ENCODE peak calls at places on chromosomes 6 and 20, in six cellular contexts. One of them, this sample, is unnamed.

GRCh38 chr6:156953478-156954146 is 176.4 kb downstream of the ARID1B start:
- DNase-seq in GM12878: no peak
- DNase-seq in HepG2: peak
- DNase-seq in H1: no peak
- DNase-seq in GM12891: no peak
- DNase-seq in SK-N-SH: peak
- DNase-seq in this sample: no peak

GRCh38 chr6:157494132-157494705 is 113.2 kb downstream of the ZDHHC14 start:
- DNase-seq in GM12891: no peak
- DNase-seq in GM12878: no peak
- DNase-seq in SK-N-SH: no peak
- DNase-seq in H1: no peak
- DNase-seq in HepG2: no peak
- DNase-seq in this sample: no peak

GRCh38 chr6:148878683-148879082 is 131.9 kb downstream of the UST start:
- DNase-seq in SK-N-SH: no peak
- DNase-seq in HepG2: no peak
- DNase-seq in H1: no peak
- DNase-seq in GM12878: no peak
- DNase-seq in GM12891: no peak
- DNase-seq in this sample: no peak

GRCh38 chr6:12605888-12606345 is 110.7 kb upstream of the PHACTR1 start:
- DNase-seq in GM12878: peak
- DNase-seq in SK-N-SH: peak
- DNase-seq in H1: no peak
- DNase-seq in GM12891: no peak
- DNase-seq in HepG2: peak
- DNase-seq in this sample: no peak

GRCh38 chr20:3925899-3926638 is 36.9 kb downstream of the PANK2 start:
- DNase-seq in GM12891: no peak
- DNase-seq in HepG2: no peak
- DNase-seq in GM12878: no peak
- DNase-seq in H1: no peak
- DNase-seq in SK-N-SH: no peak
- DNase-seq in this sample: no peak

GRCh38 chr6:148525453-148525852 is 182.8 kb downstream of the SASH1 start:
- DNase-seq in SK-N-SH: no peak
- DNase-seq in HepG2: no peak
- DNase-seq in GM12878: no peak
- DNase-seq in H1: no peak
- DNase-seq in GM12891: no peak
- DNase-seq in this sample: no peak

GRCh38 chr6:11527274-11527870 is 10.2 kb upstream of the TMEM170B start:
- DNase-seq in H1: no peak
- DNase-seq in SK-N-SH: no peak
- DNase-seq in HepG2: no peak
- DNase-seq in GM12878: no peak
- DNase-seq in GM12891: no peak
- DNase-seq in this sample: no peak

GRCh38 chr6:163583558-163583957 is 169.0 kb downstream of the QKI start:
- DNase-seq in HepG2: peak
- DNase-seq in H1: no peak
- DNase-seq in SK-N-SH: no peak
- DNase-seq in GM12891: no peak
- DNase-seq in GM12878: no peak
- DNase-seq in this sample: no peak

GRCh38 chr6:17589402-17590116 is 10.5 kb upstream of the FAM8A1 start:
- DNase-seq in GM12891: no peak
- DNase-seq in HepG2: peak
- DNase-seq in SK-N-SH: no peak
- DNase-seq in GM12878: no peak
- DNase-seq in H1: no peak
- DNase-seq in this sample: no peak

GRCh38 chr6:111810321-111811235 is 62.7 kb downstream of the FYN start:
- DNase-seq in SK-N-SH: no peak
- DNase-seq in GM12891: no peak
- DNase-seq in HepG2: no peak
- DNase-seq in GM12878: no peak
- DNase-seq in H1: no peak
- DNase-seq in this sample: no peak

GRCh38 chr20:4022386-4023350 is 7.3 kb upstream of the RNF24 start:
- DNase-seq in HepG2: no peak
- DNase-seq in H1: no peak
- DNase-seq in SK-N-SH: no peak
- DNase-seq in GM12878: no peak
- DNase-seq in GM12891: no peak
- DNase-seq in this sample: no peak

GRCh38 chr6:4512101-4512500 is 264.1 kb upstream of the CDYL start:
- DNase-seq in H1: no peak
- DNase-seq in GM12891: no peak
- DNase-seq in SK-N-SH: no peak
- DNase-seq in GM12878: no peak
- DNase-seq in HepG2: no peak
- DNase-seq in this sample: no peak

GRCh38 chr6:56851104-56851503 is 103.8 kb upstream of the BEND6 start:
- DNase-seq in GM12878: no peak
- DNase-seq in H1: no peak
- DNase-seq in SK-N-SH: peak
- DNase-seq in HepG2: no peak
- DNase-seq in GM12891: no peak
- DNase-seq in this sample: no peak

GRCh38 chr6:167872538-167873210 is 46.0 kb downstream of the AFDN start:
- DNase-seq in GM12878: no peak
- DNase-seq in SK-N-SH: no peak
- DNase-seq in GM12891: no peak
- DNase-seq in HepG2: no peak
- DNase-seq in H1: no peak
- DNase-seq in this sample: no peak

GRCh38 chr6:37142047-37142614 is 27.8 kb upstream of the PIM1 start:
- DNase-seq in GM12878: no peak
- DNase-seq in SK-N-SH: no peak
- DNase-seq in HepG2: no peak
- DNase-seq in GM12891: no peak
- DNase-seq in H1: no peak
- DNase-seq in this sample: no peak
- TF ChIP-seq TAF1 in GM12878: no peak
- TF ChIP-seq TAF1 in SK-N-SH: no peak
- TF ChIP-seq TAF1 in HepG2: no peak
- TF ChIP-seq TAF1 in GM12891: no peak
- TF ChIP-seq TAF1 in H1: no peak
- TF ChIP-seq TAF1 in this sample: no peak

DNA sequence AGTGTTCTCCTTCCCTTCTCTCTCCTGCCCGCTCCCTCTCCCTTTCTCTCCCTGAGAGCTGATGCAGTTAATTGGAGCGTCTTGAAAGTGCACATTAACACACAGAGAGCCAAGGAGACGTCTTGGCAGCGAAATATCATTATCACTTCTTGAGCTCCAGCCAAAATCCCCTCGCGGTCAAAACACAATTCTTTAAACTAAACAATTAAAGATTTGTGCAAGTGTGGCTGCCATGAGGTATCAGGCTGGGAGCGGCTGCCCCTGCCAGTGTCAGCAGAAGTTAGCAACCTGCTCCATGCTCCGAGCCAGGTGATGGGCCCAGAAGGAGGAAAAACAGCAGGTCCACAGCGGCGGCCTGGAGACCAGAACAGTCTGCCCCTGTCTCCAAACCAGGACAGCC is 100.9 kb upstream of the FOXP4 start:
- DNase-seq in GM12891: no peak
- DNase-seq in H1: no peak
- DNase-seq in HepG2: no peak
- DNase-seq in SK-N-SH: no peak
- DNase-seq in GM12878: no peak
- DNase-seq in this sample: no peak
- TF ChIP-seq POLR2AphosphoS5 in GM12891: no peak
- TF ChIP-seq POLR2AphosphoS5 in H1: no peak
- TF ChIP-seq POLR2AphosphoS5 in HepG2: no peak
- TF ChIP-seq POLR2AphosphoS5 in SK-N-SH: no peak
- TF ChIP-seq POLR2AphosphoS5 in GM12878: no peak
- TF ChIP-seq POLR2AphosphoS5 in this sample: no peak

GRCh38 chr6:83265384-83265783 is 72.2 kb downstream of the RWDD2A start:
- DNase-seq in H1: no peak
- DNase-seq in SK-N-SH: no peak
- DNase-seq in HepG2: no peak
- DNase-seq in GM12891: no peak
- DNase-seq in GM12878: no peak
- DNase-seq in this sample: no peak
- TF ChIP-seq TAF1 in H1: no peak
- TF ChIP-seq TAF1 in SK-N-SH: no peak
- TF ChIP-seq TAF1 in HepG2: no peak
- TF ChIP-seq TAF1 in GM12891: no peak
- TF ChIP-seq TAF1 in GM12878: no peak
- TF ChIP-seq TAF1 in this sample: no peak

GRCh38 chr6:39821739-39822532 is 29.8 kb downstream of the DAAM2 start:
- DNase-seq in GM12891: no peak
- DNase-seq in SK-N-SH: no peak
- DNase-seq in GM12878: no peak
- DNase-seq in H1: no peak
- DNase-seq in HepG2: no peak
- DNase-seq in this sample: no peak

GRCh38 chr6:39821014-39821738 is 29.0 kb downstream of the DAAM2 start:
- DNase-seq in GM12878: no peak
- DNase-seq in HepG2: no peak
- DNase-seq in SK-N-SH: no peak
- DNase-seq in H1: no peak
- DNase-seq in GM12891: no peak
- DNase-seq in this sample: no peak

GRCh38 chr6:39819226-39819625 is 27.1 kb downstream of the DAAM2 start:
- DNase-seq in GM12891: no peak
- DNase-seq in HepG2: no peak
- DNase-seq in H1: no peak
- DNase-seq in GM12878: no peak
- DNase-seq in SK-N-SH: no peak
- DNase-seq in this sample: no peak

GRCh38 chr6:39819676-39820075 is 27.5 kb downstream of the DAAM2 start:
- DNase-seq in GM12878: no peak
- DNase-seq in GM12891: no peak
- DNase-seq in H1: no peak
- DNase-seq in HepG2: no peak
- DNase-seq in SK-N-SH: no peak
- DNase-seq in this sample: no peak

DNA sequence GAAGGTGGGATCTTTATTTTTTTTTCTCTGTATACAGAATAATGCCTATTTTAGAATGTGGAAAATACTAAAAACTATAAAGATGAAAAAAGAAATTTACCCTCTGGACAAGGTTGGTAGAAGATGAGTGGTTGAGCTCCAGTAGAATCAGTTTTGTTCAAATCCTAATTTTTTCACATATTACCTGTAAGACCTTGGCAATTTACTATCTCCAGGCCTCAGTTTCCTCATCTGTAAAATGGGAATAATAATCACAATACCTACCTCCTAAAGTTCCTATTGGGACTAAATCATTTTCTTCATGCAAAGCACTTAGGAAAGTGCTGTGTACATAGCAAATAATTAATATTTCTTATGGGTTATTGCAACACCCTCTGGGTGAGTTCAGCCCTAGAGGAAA is 28.4 kb downstream of the DAAM2 start:
- DNase-seq in HepG2: no peak
- DNase-seq in GM12891: no peak
- DNase-seq in H1: no peak
- DNase-seq in GM12878: no peak
- DNase-seq in SK-N-SH: no peak
- DNase-seq in this sample: no peak
- TF ChIP-seq POLR2AphosphoS5 in HepG2: no peak
- TF ChIP-seq POLR2AphosphoS5 in GM12891: no peak
- TF ChIP-seq POLR2AphosphoS5 in H1: no peak
- TF ChIP-seq POLR2AphosphoS5 in GM12878: no peak
- TF ChIP-seq POLR2AphosphoS5 in SK-N-SH: no peak
- TF ChIP-seq POLR2AphosphoS5 in this sample: no peak

This sample was measured in GM12892.